ENCODE peak calls at places on chromosomes 7 and 10, in six cellular contexts. N, P, J, R, Z and T are unnamed samples.

GRCh38 chr7:94423865-94424264 is 29.2 kb downstream of the COL1A2 start:
- DNase-seq in N (peak), P (no peak), J (no peak), R (peak), Z (no peak), T (no peak)

GRCh38 chr10:15784662-15785300 is 65.1 kb upstream of the ITGA8 start:
- DNase-seq in N (peak), P (no peak), J (no peak), R (peak), Z (peak), T (no peak)

GRCh38 chr7:80263321-80263720 is 128.7 kb downstream of the GNAI1 start:
- DNase-seq in N (peak), P (no peak), J (no peak), R (no peak), Z (peak), T (no peak)

GRCh38 chr10:31149835-31150512 is 118.3 kb upstream of the ZNF438 start:
- DNase-seq in N (no peak), P (no peak), J (no peak), R (no peak), Z (no peak), T (no peak)

GRCh38 chr10:95133997-95134396 is 60.0 kb upstream of the ACSM6 start:
- DNase-seq in N (no peak), P (no peak), J (no peak), R (no peak), Z (peak), T (no peak)

GRCh38 chr7:106165328-106165727 is 53.2 kb upstream of the SYPL1 start:
- DNase-seq in N (peak), P (no peak), J (no peak), R (peak), Z (no peak), T (no peak)

GRCh38 chr7:129423700-129424410 is 10.4 kb upstream of the STRIP2 start:
- DNase-seq in N (peak), P (no peak), J (no peak), R (peak), Z (no peak), T (no peak)

GRCh38 chr10:122348512-122348911 is 26.0 kb upstream of the PLEKHA1 start:
- DNase-seq in N (no peak), P (peak), J (no peak), R (peak), Z (no peak), T (no peak)

GRCh38 chr10:51073461-51074237 is 638 bp upstream of the PRKG1 start:
- DNase-seq in N (peak), P (no peak), J (peak), R (peak), Z (peak), T (no peak)

GRCh38 chr10:132699411-132700167 is 86.4 kb downstream of the NKX6-2 start:
- DNase-seq in N (no peak), P (no peak), J (no peak), R (no peak), Z (no peak), T (no peak)

DNA sequence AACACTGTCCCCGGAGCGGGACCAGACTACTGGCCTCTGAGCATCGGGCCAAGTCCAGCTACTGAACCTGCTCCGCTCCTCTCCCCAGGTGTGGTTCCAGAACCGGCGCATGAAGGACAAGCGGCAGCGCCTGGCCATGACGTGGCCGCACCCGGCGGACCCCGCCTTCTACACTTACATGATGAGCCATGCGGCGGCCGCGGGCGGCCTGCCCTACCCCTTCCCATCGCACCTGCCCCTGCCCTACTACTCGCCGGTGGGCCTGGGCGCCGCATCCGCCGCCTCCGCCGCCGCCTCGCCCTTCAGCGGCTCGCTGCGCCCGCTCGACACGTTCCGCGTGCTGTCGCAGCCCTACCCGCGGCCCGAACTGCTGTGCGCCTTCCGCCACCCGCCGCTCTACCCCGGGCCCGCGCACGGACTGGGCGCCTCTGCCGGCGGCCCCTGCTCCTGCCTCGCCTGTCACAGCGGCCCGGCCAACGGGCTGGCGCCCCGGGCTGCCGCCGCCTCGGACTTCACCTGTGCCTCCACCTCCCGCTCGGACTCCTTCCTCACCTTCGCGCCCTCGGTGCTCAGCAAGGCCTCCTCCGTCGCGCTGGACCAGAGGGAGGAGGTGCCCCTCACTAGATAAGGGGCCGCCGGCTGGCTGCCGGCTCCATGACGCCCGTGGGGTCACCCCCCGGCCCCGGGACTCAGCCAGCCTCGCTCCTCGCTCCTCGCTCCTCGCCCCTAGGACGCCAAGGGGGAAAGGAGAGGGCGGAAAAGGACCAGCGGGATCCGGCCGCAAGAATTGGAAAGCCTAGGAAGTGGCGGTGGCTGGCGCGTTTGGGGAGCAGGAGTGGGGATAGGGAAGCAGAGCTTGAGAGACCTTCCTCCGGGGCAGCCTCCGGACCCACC is 3.4 kb downstream of the EVX1 start:
- DNase-seq in N (no peak), P (peak), J (no peak), R (no peak), Z (peak), T (no peak)
- TF ChIP-seq EZH2 in N (peak), P (peak), J (no peak), R (peak), Z (peak), T (peak)

DNA sequence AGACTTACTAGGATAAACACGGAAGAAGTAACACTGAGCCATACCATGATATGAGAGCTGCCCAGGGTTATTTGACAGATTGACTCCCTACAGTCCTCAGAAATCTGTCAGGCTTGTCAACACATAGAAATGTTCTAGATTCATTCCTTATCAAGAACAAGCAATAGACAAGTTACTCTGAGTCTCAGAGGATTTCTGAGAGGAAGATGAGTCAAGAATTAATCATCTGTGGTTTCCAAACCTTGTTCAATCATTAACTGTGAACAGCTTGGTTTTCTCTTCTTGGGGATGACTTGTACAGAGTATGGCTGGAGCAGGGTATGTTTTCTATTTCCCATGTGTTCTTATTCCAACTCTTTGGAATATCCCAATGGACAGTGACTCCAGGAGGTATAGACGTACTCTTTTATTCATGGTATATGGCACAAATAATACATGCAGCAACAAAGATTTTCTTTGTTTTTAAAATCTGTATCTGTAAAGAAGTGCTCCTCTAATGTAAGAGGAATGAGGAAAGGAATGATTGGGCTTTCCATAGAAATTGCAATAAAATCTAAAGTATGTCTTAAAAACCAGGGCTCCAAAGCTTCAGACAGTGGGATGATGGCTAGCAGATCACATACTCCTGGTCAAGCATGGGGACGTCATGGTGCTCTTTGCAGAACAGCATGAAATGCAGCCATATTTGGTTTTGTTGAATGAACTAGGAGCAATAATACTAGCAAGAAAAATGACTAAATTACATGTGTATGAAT is 11.9 kb upstream of the SFR1 start:
- DNase-seq in N (peak), P (no peak), J (peak), R (peak), Z (no peak), T (no peak)
- H3K4me2 ChIP-seq in N (no peak), P (no peak), J (peak), R (peak), Z (no peak), T (peak)

DNA sequence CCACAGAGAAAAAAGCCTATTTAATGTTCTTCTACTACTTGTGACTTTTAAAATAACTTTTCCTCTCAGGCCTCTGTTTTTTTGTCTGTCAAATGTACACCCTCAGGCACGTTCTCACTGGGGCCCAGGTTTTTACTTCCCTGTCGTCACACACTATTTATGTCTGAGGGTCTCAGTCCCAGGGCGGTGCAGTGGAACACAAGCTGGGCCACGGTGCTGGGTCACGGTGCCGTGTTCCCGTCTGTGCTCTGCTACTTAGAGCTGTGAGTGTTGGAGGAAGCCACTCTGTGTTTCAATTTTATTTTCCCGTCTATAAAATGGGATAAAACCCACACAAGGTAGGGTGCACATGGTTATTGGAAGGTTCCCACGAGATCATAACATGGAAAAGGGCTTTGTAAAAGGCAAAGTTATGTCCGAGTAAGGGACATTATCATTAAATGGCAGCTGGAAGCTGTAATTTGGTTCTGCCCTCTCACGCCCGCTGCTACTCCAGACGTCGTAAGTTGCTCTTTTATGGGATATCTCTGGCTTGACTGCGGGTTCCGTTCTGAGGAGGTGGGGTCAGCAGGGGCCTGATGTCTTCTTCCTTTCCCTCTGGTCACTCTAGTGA is 25.1 kb downstream of the ZNF775 start:
- DNase-seq in N (no peak), P (no peak), J (peak), R (no peak), Z (no peak), T (no peak)
- H2AFZ ChIP-seq in N (peak), P (peak), J (peak), R (peak), Z (no peak), T (peak)

GRCh38 chr7:97018126-97018601 is 6.5 kb downstream of the DLX5 start:
- DNase-seq in N (no peak), P (peak), J (no peak), R (no peak), Z (peak), T (no peak)
- TF ChIP-seq EZH2 in N (peak), P (peak), J (peak), R (no peak), Z (peak), T (peak)

DNA sequence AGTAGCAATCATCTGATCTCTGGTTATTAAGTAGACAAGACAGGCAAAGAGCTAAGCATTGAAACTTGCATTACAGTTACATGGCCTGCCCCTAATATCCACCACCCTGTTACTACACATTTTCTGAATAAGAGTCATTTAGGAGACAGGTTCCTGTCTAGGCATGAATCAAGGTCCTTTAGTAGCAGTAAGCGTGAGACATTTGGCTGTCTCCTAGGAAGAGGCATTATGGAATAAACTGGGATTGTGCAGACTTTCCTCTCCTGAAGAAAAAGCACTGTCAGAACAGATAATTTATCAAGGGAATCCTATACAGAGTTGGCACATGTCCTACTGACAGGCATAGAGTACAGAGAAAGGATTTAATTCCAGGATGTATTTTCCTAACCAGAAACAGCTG is 111.9 kb downstream of the INHBA start:
- DNase-seq in N (no peak), P (no peak), J (no peak), R (no peak), Z (no peak), T (no peak)
- H3K4me2 ChIP-seq in N (no peak), P (no peak), J (no peak), R (no peak), Z (no peak), T (no peak)

DNA sequence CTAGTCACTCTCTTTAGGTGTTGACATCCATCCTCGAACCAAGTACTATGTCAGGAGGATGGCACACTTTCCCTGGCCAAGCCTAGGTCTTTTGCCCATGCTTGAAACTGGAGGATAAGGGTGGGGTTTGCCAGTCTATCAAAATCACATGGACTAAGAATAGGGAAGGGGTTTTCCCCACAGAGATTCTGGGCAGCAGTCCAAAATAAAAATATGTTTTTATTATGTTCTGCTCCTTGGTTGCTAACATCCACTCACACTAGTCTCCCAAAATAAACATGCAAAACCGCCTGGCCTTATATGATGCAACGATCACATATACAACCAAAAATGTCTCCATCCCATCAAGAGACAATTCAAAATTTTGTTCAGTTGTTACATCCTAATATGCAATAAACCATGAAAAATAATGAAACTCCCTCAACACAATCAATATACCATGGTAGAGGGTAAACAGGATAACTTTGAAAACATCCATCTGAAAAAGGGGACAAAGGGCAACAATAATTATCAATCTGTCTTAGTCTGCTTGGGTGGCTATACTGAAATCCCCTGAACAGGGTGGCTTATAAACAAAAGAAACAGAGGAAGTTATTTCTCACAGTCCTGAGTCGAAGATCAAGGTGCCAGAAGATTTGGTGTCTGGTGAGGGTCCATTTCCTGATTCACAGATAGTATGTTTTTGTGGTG is 159.4 kb downstream of the ETV1 start:
- DNase-seq in N (peak), P (no peak), J (peak), R (peak), Z (no peak), T (no peak)
- H2AFZ ChIP-seq in N (no peak), P (peak), J (no peak), R (no peak), Z (no peak), T (no peak)

GRCh38 chr10:101145145-101145544 is 14.0 kb downstream of the TLX1 start:
- DNase-seq in N (no peak), P (no peak), J (no peak), R (no peak), Z (no peak), T (no peak)

GRCh38 chr10:101143354-101143648 is 12.2 kb downstream of the TLX1 start:
- DNase-seq in N (no peak), P (no peak), J (no peak), R (no peak), Z (no peak), T (no peak)

GRCh38 chr10:101145750-101146391 is 14.8 kb downstream of the TLX1 start:
- DNase-seq in N (no peak), P (no peak), J (no peak), R (no peak), Z (no peak), T (no peak)

GRCh38 chr10:101142533-101143353 is 11.6 kb downstream of the TLX1 start:
- DNase-seq in N (no peak), P (no peak), J (no peak), R (no peak), Z (no peak), T (no peak)

DNA sequence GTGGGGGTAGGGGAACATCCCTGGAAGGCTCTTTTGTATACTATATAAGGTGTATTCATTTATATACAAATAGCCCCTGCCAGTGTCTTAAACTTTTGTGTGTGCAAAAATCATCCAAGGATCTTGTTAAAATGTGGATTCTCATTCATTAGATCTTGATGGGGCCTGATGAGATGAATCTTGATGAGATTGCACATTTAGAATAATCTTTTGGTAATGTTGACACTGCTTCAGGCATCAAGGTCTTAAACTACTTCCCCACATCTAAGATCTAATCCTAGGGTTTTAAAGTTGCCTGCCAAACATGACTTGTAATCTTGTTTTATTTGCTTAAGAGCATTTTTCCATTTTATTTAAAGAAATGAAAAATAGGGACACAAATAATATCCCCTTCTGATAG is 13.0 kb downstream of the TLX1 start:
- DNase-seq in N (no peak), P (no peak), J (no peak), R (no peak), Z (no peak), T (no peak)
- TF ChIP-seq EZH2 in N (no peak), P (no peak), J (no peak), R (no peak), Z (peak), T (no peak)

GRCh38 chr7:47327698-47328391 is 254.1 kb downstream of the TNS3 start:
- DNase-seq in N (peak), P (peak), J (peak), R (peak), Z (peak), T (no peak)
- H3K4me2 ChIP-seq in N (peak), P (peak), J (peak), R (peak), Z (peak), T (peak)